ENCODE peak calls at places on chromosomes 7 and 10, in eight cellular contexts. One of them, this sample, is unnamed.
A peak's percentile ranks its signal among the peaks of the same experiment; 100 is the strongest.

GRCh38 chr7:100156331-100157068 is 2.0 kb downstream of the TRAPPC14 start:
- DNase-seq in Panc1: no peak
- DNase-seq in GM12878: no peak
- DNase-seq in mucosa of descending colon: no peak
- DNase-seq in K562: peak; percentile 69
- DNase-seq in left ventricle myocardium inferior: no peak
- DNase-seq in kidney: no peak
- DNase-seq in ovary: no peak
- DNase-seq in this sample: no peak

GRCh38 chr10:26881600-26882331 is 21.0 kb upstream of the ABI1 start:
- DNase-seq in Panc1: no peak
- DNase-seq in GM12878: no peak
- DNase-seq in mucosa of descending colon: no peak
- DNase-seq in K562: peak; percentile 23
- DNase-seq in left ventricle myocardium inferior: no peak
- DNase-seq in kidney: no peak
- DNase-seq in ovary: no peak
- DNase-seq in this sample: no peak

GRCh38 chr7:106041140-106041717 is 70.9 kb downstream of the SYPL1 start:
- DNase-seq in Panc1: peak; percentile 43
- DNase-seq in GM12878: no peak
- DNase-seq in mucosa of descending colon: peak; percentile 46
- DNase-seq in K562: peak; percentile 95
- DNase-seq in left ventricle myocardium inferior: no peak
- DNase-seq in kidney: no peak
- DNase-seq in ovary: no peak
- DNase-seq in this sample: no peak

GRCh38 chr7:112357136-112357535 is 93.1 kb upstream of the IFRD1 start:
- DNase-seq in Panc1: no peak
- DNase-seq in GM12878: no peak
- DNase-seq in mucosa of descending colon: no peak
- DNase-seq in K562: no peak
- DNase-seq in left ventricle myocardium inferior: no peak
- DNase-seq in kidney: no peak
- DNase-seq in ovary: no peak
- DNase-seq in this sample: no peak

GRCh38 chr7:42454006-42454405 is 217.0 kb upstream of the GLI3 start:
- DNase-seq in Panc1: no peak
- DNase-seq in GM12878: no peak
- DNase-seq in mucosa of descending colon: no peak
- DNase-seq in K562: no peak
- DNase-seq in left ventricle myocardium inferior: no peak
- DNase-seq in kidney: no peak
- DNase-seq in ovary: no peak
- DNase-seq in this sample: no peak

GRCh38 chr7:50556247-50556976 is 8.8 kb downstream of the DDC start:
- DNase-seq in Panc1: no peak
- DNase-seq in GM12878: no peak
- DNase-seq in mucosa of descending colon: peak; percentile 64
- DNase-seq in K562: no peak
- DNase-seq in left ventricle myocardium inferior: no peak
- DNase-seq in kidney: no peak
- DNase-seq in ovary: no peak
- DNase-seq in this sample: no peak

GRCh38 chr10:12549297-12549696 is 199.9 kb downstream of the CAMK1D start:
- DNase-seq in Panc1: no peak
- DNase-seq in GM12878: no peak
- DNase-seq in mucosa of descending colon: no peak
- DNase-seq in K562: no peak
- DNase-seq in left ventricle myocardium inferior: no peak
- DNase-seq in kidney: no peak
- DNase-seq in ovary: no peak
- DNase-seq in this sample: no peak

GRCh38 chr10:44952779-44953231 is 6.8 kb upstream of the RASSF4 start:
- DNase-seq in Panc1: no peak
- DNase-seq in GM12878: no peak
- DNase-seq in mucosa of descending colon: no peak
- DNase-seq in K562: no peak
- DNase-seq in left ventricle myocardium inferior: no peak
- DNase-seq in kidney: no peak
- DNase-seq in ovary: no peak
- DNase-seq in this sample: no peak

GRCh38 chr10:78281627-78282026 is 248.0 kb downstream of the RPS24 start:
- DNase-seq in Panc1: no peak
- DNase-seq in GM12878: no peak
- DNase-seq in mucosa of descending colon: no peak
- DNase-seq in K562: no peak
- DNase-seq in left ventricle myocardium inferior: no peak
- DNase-seq in kidney: no peak
- DNase-seq in ovary: no peak
- DNase-seq in this sample: no peak

GRCh38 chr10:79608505-79609375 is 2.0 kb upstream of the SFTPA1 start:
- DNase-seq in Panc1: no peak
- DNase-seq in GM12878: no peak
- DNase-seq in mucosa of descending colon: peak; percentile 53
- DNase-seq in K562: peak; percentile 70
- DNase-seq in left ventricle myocardium inferior: no peak
- DNase-seq in kidney: no peak
- DNase-seq in ovary: no peak
- DNase-seq in this sample: no peak

GRCh38 chr7:158377800-158378623 is 209.6 kb downstream of the PTPRN2 start:
- DNase-seq in Panc1: no peak
- DNase-seq in GM12878: no peak
- DNase-seq in mucosa of descending colon: peak; percentile 38
- DNase-seq in K562: no peak
- DNase-seq in left ventricle myocardium inferior: no peak
- DNase-seq in kidney: no peak
- DNase-seq in ovary: no peak
- DNase-seq in this sample: no peak

GRCh38 chr7:116967254-116967922 is 14.1 kb downstream of the ST7 start:
- DNase-seq in Panc1: no peak
- DNase-seq in GM12878: no peak
- DNase-seq in mucosa of descending colon: no peak
- DNase-seq in K562: no peak
- DNase-seq in left ventricle myocardium inferior: no peak
- DNase-seq in kidney: no peak
- DNase-seq in ovary: no peak
- DNase-seq in this sample: no peak

GRCh38 chr10:47256753-47257336 is 43.2 kb upstream of the GDF10 start:
- DNase-seq in Panc1: no peak
- DNase-seq in GM12878: no peak
- DNase-seq in mucosa of descending colon: no peak
- DNase-seq in K562: no peak
- DNase-seq in left ventricle myocardium inferior: no peak
- DNase-seq in kidney: no peak
- DNase-seq in ovary: no peak
- DNase-seq in this sample: no peak

GRCh38 chr10:4127518-4128315 is 342.7 kb upstream of the KLF6 start:
- DNase-seq in Panc1: no peak
- DNase-seq in GM12878: peak; percentile 71
- DNase-seq in mucosa of descending colon: peak; percentile 65
- DNase-seq in K562: no peak
- DNase-seq in left ventricle myocardium inferior: no peak
- DNase-seq in kidney: no peak
- DNase-seq in ovary: no peak
- DNase-seq in this sample: no peak

GRCh38 chr10:71254834-71255539 is 42.6 kb downstream of the UNC5B start:
- DNase-seq in Panc1: no peak
- DNase-seq in GM12878: no peak
- DNase-seq in mucosa of descending colon: no peak
- DNase-seq in K562: no peak
- DNase-seq in left ventricle myocardium inferior: no peak
- DNase-seq in kidney: no peak
- DNase-seq in ovary: no peak
- DNase-seq in this sample: no peak
- H3K4me1 ChIP-seq in Panc1: peaks cover 5% of the 10 kb centered on the region
- H3K4me1 ChIP-seq in GM12878: no peaks in the 10 kb centered on the region
- H3K4me1 ChIP-seq in mucosa of descending colon: peaks cover 67% of the 10 kb centered on the region
- H3K4me1 ChIP-seq in K562: peaks cover 11% of the 10 kb centered on the region
- H3K4me1 ChIP-seq in left ventricle myocardium inferior: peaks cover 94% of the 10 kb centered on the region
- H3K4me1 ChIP-seq in kidney: peaks cover 4% of the 10 kb centered on the region
- H3K4me1 ChIP-seq in ovary: peaks cover 7% of the 10 kb centered on the region
- H3K4me1 ChIP-seq in this sample: peaks cover 58% of the 10 kb centered on the region

DNA sequence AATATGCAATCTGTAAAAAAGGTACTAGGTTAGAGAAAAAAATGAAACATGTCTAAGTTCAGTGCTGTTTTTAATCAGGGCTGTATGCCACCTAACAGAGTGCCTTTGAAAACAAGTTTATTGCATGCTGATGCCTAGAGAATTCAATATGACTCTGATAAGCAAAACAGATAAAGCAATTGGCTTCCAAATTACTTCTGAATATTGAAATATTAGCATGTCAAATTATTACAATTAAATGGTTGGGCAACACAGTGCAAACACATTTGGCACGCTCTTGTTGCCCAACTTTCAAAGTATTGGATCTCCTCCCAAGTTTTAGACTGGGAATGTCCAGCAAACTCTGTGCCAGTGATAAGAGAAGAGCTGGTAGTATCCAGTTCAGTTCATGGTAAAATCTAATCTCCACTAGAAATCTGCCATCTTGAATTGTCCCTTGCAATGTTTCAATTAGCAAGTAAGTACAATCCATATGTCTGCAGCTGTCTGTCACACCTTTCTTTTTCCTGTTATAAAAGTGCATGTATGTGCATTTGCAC is 65.2 kb upstream of the FAM133B start:
- DNase-seq in Panc1: no peak
- DNase-seq in GM12878: no peak
- DNase-seq in mucosa of descending colon: no peak
- DNase-seq in K562: no peak
- DNase-seq in left ventricle myocardium inferior: no peak
- DNase-seq in kidney: no peak
- DNase-seq in ovary: no peak
- DNase-seq in this sample: no peak
- TF ChIP-seq CTCF in Panc1: no peak
- TF ChIP-seq CTCF in GM12878: no peak
- TF ChIP-seq CTCF in mucosa of descending colon: no peak
- TF ChIP-seq CTCF in K562: no peak
- TF ChIP-seq CTCF in left ventricle myocardium inferior: no peak
- TF ChIP-seq CTCF in kidney: no peak
- TF ChIP-seq CTCF in ovary: no peak
- TF ChIP-seq CTCF in this sample: no peak

GRCh38 chr7:69759373-69759772 is 161.1 kb downstream of the AUTS2 start:
- DNase-seq in Panc1: no peak
- DNase-seq in GM12878: no peak
- DNase-seq in mucosa of descending colon: no peak
- DNase-seq in K562: no peak
- DNase-seq in left ventricle myocardium inferior: no peak
- DNase-seq in kidney: no peak
- DNase-seq in ovary: no peak
- DNase-seq in this sample: no peak
- H3K4me1 ChIP-seq in Panc1: no peaks in the 10 kb centered on the region
- H3K4me1 ChIP-seq in GM12878: peaks cover 13% of the 10 kb centered on the region
- H3K4me1 ChIP-seq in mucosa of descending colon: no peaks in the 10 kb centered on the region
- H3K4me1 ChIP-seq in K562: no peaks in the 10 kb centered on the region
- H3K4me1 ChIP-seq in left ventricle myocardium inferior: peaks cover 30% of the 10 kb centered on the region
- H3K4me1 ChIP-seq in kidney: no peaks in the 10 kb centered on the region
- H3K4me1 ChIP-seq in ovary: peaks cover 8% of the 10 kb centered on the region
- H3K4me1 ChIP-seq in this sample: peaks cover 9% of the 10 kb centered on the region

GRCh38 chr10:90652519-90652918 is 205.3 kb downstream of the HTR7 start:
- DNase-seq in Panc1: no peak
- DNase-seq in GM12878: no peak
- DNase-seq in mucosa of descending colon: no peak
- DNase-seq in K562: no peak
- DNase-seq in left ventricle myocardium inferior: no peak
- DNase-seq in kidney: no peak
- DNase-seq in ovary: no peak
- DNase-seq in this sample: no peak
- TF ChIP-seq CTCF in Panc1: peak; percentile 44
- TF ChIP-seq CTCF in GM12878: peak; percentile 35
- TF ChIP-seq CTCF in mucosa of descending colon: no peak
- TF ChIP-seq CTCF in K562: no peak
- TF ChIP-seq CTCF in left ventricle myocardium inferior: peak; percentile 31
- TF ChIP-seq CTCF in kidney: no peak
- TF ChIP-seq CTCF in ovary: no peak
- TF ChIP-seq CTCF in this sample: peak; percentile 36

DNA sequence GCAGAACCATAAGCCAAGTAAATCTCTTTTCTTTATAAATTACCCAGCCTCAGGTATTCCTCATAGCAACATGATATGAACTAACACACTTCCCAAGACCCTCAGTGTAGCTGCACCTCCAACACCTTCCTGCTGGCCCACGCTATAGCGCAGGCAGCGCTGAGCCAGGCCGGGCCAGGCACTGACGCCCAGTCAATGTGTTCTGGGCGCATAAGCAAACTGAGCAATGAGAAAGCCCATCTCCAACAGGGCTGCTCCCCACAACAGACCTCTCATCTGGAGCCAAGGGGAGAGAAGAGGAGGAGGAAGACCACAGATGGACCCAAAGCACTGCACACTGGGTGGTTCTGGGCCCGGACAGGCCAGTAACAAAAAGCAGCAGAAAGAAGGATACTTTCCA is 40.8 kb downstream of the FAM53B start:
- DNase-seq in Panc1: no peak
- DNase-seq in GM12878: no peak
- DNase-seq in mucosa of descending colon: no peak
- DNase-seq in K562: no peak
- DNase-seq in left ventricle myocardium inferior: no peak
- DNase-seq in kidney: peak; percentile 45
- DNase-seq in ovary: no peak
- DNase-seq in this sample: no peak
- H3K4me1 ChIP-seq in Panc1: peaks cover 6% of the 10 kb centered on the region
- H3K4me1 ChIP-seq in GM12878: peaks cover 35% of the 10 kb centered on the region
- H3K4me1 ChIP-seq in mucosa of descending colon: peaks cover 50% of the 10 kb centered on the region
- H3K4me1 ChIP-seq in K562: peaks cover 31% of the 10 kb centered on the region
- H3K4me1 ChIP-seq in left ventricle myocardium inferior: peaks cover 100% of the 10 kb centered on the region
- H3K4me1 ChIP-seq in kidney: peaks cover 89% of the 10 kb centered on the region
- H3K4me1 ChIP-seq in ovary: peaks cover 82% of the 10 kb centered on the region
- H3K4me1 ChIP-seq in this sample: peaks cover 100% of the 10 kb centered on the region